ENCODE peak calls at places on chromosomes 12 and 14, in four cellular contexts. J, Q, E and N are unnamed samples. For H3K36me3, the result is how much of the 10 kb centered on the place peaks cover.

GRCh38 chr12:108342985-108343384 is 3.9 kb upstream of the CMKLR1 start:
- DNase-seq in Q (no peak), E (no peak), J (no peak), N (no peak)

GRCh38 chr12:106001819-106002218 is 136.9 kb downstream of the NUAK1 start:
- DNase-seq in Q (no peak), E (no peak), J (no peak), N (no peak)

GRCh38 chr12:96448287-96448686 is 41.1 kb upstream of the CFAP54 start:
- DNase-seq in J (no peak), Q (no peak), E (peak), N (peak)

GRCh38 chr12:52772188-52772587 is 5.0 kb downstream of the KRT76 start:
- DNase-seq in E (no peak), J (no peak), Q (no peak), N (no peak)

GRCh38 chr12:78086553-78087362 is 256.1 kb downstream of the NAV3 start:
- DNase-seq in J (no peak), Q (no peak), E (no peak), N (no peak)

GRCh38 chr12:56957229-56958052 is at the start of gene RDH16:
- DNase-seq in E (no peak), Q (no peak), J (no peak), N (no peak)

GRCh38 chr12:38850463-38850862 is 54.9 kb downstream of the CPNE8 start:
- DNase-seq in Q (no peak), J (no peak), E (peak), N (peak)

GRCh38 chr12:89597770-89598169 is 71.9 kb upstream of the POC1B start:
- DNase-seq in E (no peak), Q (no peak), J (no peak), N (no peak)

GRCh38 chr14:64721391-64721791 is 17.2 kb downstream of the PLEKHG3 start:
- DNase-seq in J (no peak), E (peak), Q (no peak), N (no peak)

GRCh38 chr12:46824709-46825108 is 1.1 kb downstream of the SLC38A4 start:
- DNase-seq in E (no peak), Q (no peak), J (no peak), N (no peak)

GRCh38 chr14:20295067-20295466 is 10.7 kb downstream of the TTC5 start:
- DNase-seq in E (no peak), Q (no peak), J (no peak), N (no peak)

DNA sequence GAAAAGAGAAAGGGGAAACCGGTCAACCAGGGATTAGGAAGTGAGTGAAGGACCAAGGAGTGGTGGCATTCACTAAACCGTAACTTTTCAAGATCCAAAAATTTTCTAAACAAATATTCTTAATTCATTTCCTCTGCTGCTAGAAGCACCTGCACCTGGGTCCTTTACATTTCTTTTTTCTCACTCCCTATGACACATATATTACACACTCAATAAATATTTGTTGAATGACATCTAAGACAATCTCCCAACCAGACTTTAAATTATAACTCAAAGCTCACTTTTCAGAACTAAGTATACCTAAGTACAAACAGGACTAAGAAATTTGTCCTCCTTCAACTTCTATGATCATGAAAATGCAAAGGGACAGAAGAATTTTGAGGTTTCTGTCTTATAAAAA is 11.1 kb downstream of the TTC5 start:
- DNase-seq in E (no peak), Q (no peak), J (no peak), N (no peak)
- H3K36me3 ChIP-seq in E (under half), Q (half or more), J (half or more), N (half or more)

DNA sequence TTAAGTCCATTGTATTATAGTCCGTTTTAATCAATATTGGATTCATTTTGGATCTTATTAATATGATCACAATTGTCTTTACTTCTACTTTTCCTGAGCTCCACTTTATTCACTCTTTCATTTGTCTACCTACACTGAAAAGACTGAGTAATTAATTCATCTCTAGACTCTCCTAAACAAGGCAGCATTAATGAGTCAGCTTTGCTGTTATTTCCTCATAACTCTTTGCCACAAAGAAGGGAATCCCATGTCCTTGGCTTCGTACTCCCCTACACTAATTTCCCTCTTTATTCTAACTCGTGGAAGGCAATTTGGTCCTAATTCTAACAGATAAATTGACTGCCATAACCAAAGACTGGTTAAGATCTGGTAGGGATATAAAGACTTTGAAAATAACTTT is 91.9 kb downstream of the ARMH4 start:
- DNase-seq in Q (no peak), E (peak), J (no peak), N (no peak)
- H3K36me3 ChIP-seq in Q (under half), E (under half), J (under half), N (under half)

DNA sequence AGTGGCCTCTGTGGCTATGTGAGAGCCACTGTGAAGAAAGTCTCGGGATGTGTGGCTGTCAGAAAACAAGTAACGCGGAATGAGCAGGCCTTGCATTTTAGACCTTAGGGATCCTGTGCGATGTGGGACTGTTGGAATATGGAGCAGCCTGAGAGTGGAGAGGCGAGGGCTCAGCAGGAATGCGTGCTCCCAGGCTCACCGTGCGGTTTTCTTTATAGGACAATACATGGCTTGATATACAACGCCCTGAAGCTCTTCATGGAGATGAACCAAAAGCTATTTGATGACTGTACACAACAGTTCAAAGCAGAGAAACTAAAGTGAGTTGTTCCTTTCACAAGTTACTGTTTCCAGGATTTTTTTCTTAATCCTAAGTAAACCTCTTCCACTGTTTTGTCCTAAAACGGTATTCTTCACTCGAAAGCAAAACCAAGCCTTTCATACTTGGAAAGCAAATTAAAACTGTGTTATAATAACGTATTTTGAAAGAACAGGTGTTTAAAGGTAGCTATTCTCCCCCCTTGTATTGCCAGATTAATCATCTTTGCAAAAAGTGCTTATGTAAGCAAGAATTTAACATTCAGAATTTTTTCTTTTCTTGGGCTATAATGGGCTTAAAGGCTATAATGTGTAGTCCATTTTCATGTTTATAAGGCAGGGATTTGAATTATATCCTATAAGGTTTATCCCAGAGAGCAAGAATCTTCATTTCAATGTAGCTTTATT is 54.8 kb upstream of the DYNC1H1 start:
- DNase-seq in Q (no peak), E (no peak), J (no peak), N (no peak)
- H3K36me3 ChIP-seq in Q (half or more), E (under half), J (half or more), N (under half)

GRCh38 chr14:103732868-103733626 is 17.4 kb downstream of the ZFYVE21 start:
- DNase-seq in E (no peak), J (no peak), Q (no peak), N (no peak)
- H3K36me3 ChIP-seq in E (under half), J (under half), Q (half or more), N (under half)

DNA sequence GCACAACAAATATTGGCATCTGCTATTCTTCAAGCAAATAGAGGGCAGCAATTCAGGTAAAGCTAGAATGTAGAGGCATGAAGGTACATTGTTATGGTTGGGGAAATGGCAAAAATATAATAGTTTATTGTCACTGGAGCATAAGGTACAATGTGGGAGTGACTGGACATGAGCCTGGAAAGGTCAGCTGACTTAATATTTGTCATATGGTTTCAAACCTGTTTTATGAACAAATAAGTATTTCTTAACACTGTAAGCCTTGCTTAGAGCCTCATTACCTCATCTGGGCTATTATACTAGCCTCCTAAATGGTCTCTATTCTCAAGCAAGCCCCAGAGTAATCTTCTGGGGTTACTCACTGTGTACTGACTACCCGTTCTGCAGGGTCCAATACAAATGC is 33.7 kb downstream of the FAM177A1 start:
- DNase-seq in E (no peak), J (no peak), Q (no peak), N (no peak)
- H3K36me3 ChIP-seq in E (under half), J (half or more), Q (half or more), N (under half)